ENCODE peak calls at places on chromosomes 6 and 20, in seven cellular contexts. C is GM23248, B is astrocyte of the cerebellum, Q is mammary epithelial cell, K is SJSA1, O is cardiac fibroblast, S is ovary. G is an unnamed sample.

GRCh38 chr20:59138114-59138602 is 25.5 kb upstream of the ZNF831 start:
- DNase-seq in C (no peak), B (no peak), Q (no peak), K (no peak), O (no peak), S (no peak), G (no peak)

GRCh38 chr6:43847741-43848630 is 78.0 kb downstream of the VEGFA start:
- DNase-seq in C (peak; percentile 43), B (no peak), Q (no peak), K (no peak), O (no peak), S (no peak), G (no peak)

GRCh38 chr6:33571637-33572316 is 8.3 kb downstream of the BAK1 start:
- DNase-seq in C (peak; percentile 13), B (no peak), Q (no peak), K (no peak), O (no peak), S (no peak), G (no peak)

GRCh38 chr20:5612476-5613291 is 137.5 kb upstream of the SHLD1 start:
- DNase-seq in C (peak; percentile 83), B (peak; percentile 29), Q (peak; percentile 30), K (no peak), O (peak; percentile 70), S (no peak), G (no peak)

GRCh38 chr6:63236398-63236817 is 25.1 kb downstream of the FKBP1C start:
- DNase-seq in C (no peak), B (no peak), Q (no peak), K (no peak), O (no peak), S (no peak), G (no peak)

GRCh38 chr6:160127270-160128124 is 5.9 kb downstream of the SLC22A1 start:
- DNase-seq in C (no peak), B (no peak), Q (no peak), K (no peak), O (no peak), S (no peak), G (no peak)

GRCh38 chr6:63504777-63505384 is 67.4 kb upstream of the LOC128125822 start:
- DNase-seq in C (peak; percentile 57), B (no peak), Q (no peak), K (no peak), O (no peak), S (no peak), G (no peak)

GRCh38 chr6:40848038-40848437 is 191.0 kb downstream of the UNC5CL start:
- DNase-seq in C (peak; percentile 80), B (no peak), Q (peak; percentile 55), K (no peak), O (no peak), S (no peak), G (no peak)

GRCh38 chr20:49979030-49979832 is 3.5 kb upstream of the SNAI1 start:
- DNase-seq in C (peak; percentile 52), B (no peak), Q (no peak), K (no peak), O (no peak), S (peak; percentile 63), G (peak; percentile 33)

GRCh38 chr20:62895539-62895938 is 30.8 kb downstream of the DIDO1 start:
- DNase-seq in C (no peak), B (no peak), Q (no peak), K (no peak), O (no peak), S (no peak), G (no peak)

GRCh38 chr6:5442319-5442718 is 181.0 kb downstream of the FARS2 start:
- DNase-seq in C (no peak), B (no peak), Q (no peak), K (no peak), O (no peak), S (no peak), G (no peak)

GRCh38 chr6:139439278-139439813 is 64.9 kb upstream of the CITED2 start:
- DNase-seq in C (peak; percentile 44), B (no peak), Q (peak; percentile 17), K (no peak), O (peak; percentile 32), S (no peak), G (no peak)

GRCh38 chr20:32649697-32650471 is 23.9 kb downstream of the C20orf203 start:
- DNase-seq in C (no peak), B (no peak), Q (no peak), K (no peak), O (no peak), S (no peak), G (no peak)

GRCh38 chr20:47336013-47336754 is 20.3 kb downstream of the ZMYND8 start:
- DNase-seq in C (peak; percentile 93), B (peak; percentile 77), Q (peak; percentile 83), K (peak; percentile 57), O (peak; percentile 90), S (peak; percentile 64), G (no peak)

GRCh38 chr20:51013577-51014330 is 9.2 kb downstream of the KCNG1 start:
- DNase-seq in C (no peak), B (no peak), Q (no peak), K (no peak), O (no peak), S (no peak), G (no peak)

GRCh38 chr6:33851959-33852358 is 48.2 kb upstream of the MLN start:
- DNase-seq in C (peak; percentile 49), B (no peak), Q (no peak), K (no peak), O (peak; percentile 35), S (no peak), G (peak; percentile 28)

GRCh38 chr6:7905416-7905815 is 5.2 kb downstream of the TXNDC5 start:
- DNase-seq in C (peak; percentile 36), B (no peak), Q (no peak), K (no peak), O (peak; percentile 46), S (no peak), G (no peak)

GRCh38 chr6:13113376-13113775 is 215.0 kb downstream of the TBC1D7 start:
- DNase-seq in C (no peak), B (no peak), Q (no peak), K (no peak), O (no peak), S (no peak), G (no peak)

GRCh38 chr6:30655743-30656094 is 8.8 kb downstream of the C6orf136 start:
- DNase-seq in C (no peak), B (no peak), Q (no peak), K (no peak), O (no peak), S (no peak), G (no peak)

GRCh38 chr6:126628125-126628524 is 288.2 kb downstream of the CENPW start:
- DNase-seq in C (no peak), B (no peak), Q (no peak), K (no peak), O (no peak), S (no peak), G (no peak)

GRCh38 chr6:163823577-163823976 is 409.1 kb downstream of the QKI start:
- DNase-seq in C (no peak), B (no peak), Q (no peak), K (no peak), O (no peak), S (no peak), G (no peak)

GRCh38 chr6:43990627-43991619 is 136.3 kb downstream of the MRPL14 start:
- DNase-seq in C (peak; percentile 55), B (no peak), Q (no peak), K (peak; percentile 89), O (peak; percentile 92), S (peak; percentile 35), G (no peak)

GRCh38 chr20:22374678-22375590 is 209.4 kb downstream of the FOXA2 start:
- DNase-seq in C (peak; percentile 34), B (no peak), Q (peak; percentile 68), K (no peak), O (peak; percentile 9), S (no peak), G (no peak)

DNA sequence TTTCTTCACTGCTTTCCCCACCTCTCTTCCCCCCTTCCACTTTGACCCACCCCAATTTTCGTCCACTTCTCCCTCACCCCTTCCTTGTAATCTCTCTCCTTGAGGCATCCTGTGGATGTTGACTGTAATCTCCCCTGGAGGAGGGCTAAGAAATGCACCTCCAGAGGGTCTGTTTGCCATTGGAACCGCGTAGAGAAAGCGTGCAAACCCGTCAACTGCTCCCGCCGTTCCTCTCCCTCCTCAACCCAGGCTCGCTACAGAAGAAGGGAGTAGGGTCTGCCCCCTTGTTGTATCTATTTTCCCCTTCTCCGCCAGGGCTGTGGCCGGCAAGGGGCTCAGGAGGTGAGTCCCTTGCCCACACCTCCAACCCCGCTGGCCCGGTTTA is 502 bp upstream of the HTR1E start:
- DNase-seq in C (no peak), B (no peak), Q (no peak), K (no peak), O (no peak), S (no peak), G (no peak)
- H3K4me3 ChIP-seq in C (peak overlapping the region; percentile 44), B (peak overlapping the region; percentile 30), Q (no peak overlapping the region), K (no peak overlapping the region), O (no peak overlapping the region), S (peak overlapping the region; percentile 48), G (no peak overlapping the region)

DNA sequence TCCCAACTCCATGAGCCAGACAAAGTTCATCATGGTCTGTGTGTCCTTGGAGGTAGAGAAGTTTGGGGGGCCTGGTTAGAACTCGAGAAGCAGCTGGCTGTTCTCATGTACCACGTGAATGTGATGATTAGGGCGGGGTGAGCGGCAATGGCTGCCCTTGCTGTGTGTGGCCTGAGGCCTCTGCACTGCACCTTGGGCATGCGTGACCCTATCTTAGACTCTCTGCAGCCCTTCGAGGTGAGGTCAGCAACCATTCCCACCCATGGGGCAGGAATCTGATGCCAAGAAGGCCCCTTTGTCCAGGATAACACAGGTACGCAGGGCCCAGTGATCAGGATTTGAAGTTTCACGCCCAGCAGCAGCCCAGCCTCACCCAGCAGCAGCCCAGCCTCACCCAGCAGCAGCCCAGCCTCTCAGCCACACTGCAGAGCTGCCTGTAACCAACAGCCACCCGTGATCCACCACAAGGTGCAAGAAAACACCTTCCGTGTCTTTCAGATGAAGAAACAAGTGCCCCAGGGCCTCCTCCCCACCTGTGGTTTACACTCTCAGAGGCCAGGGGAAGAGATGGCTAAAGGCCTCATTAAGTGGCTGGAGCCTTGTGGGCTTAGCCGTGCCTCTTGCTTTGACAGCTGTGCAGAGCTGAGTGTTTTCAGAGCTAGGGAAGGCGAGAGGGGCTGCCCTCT is 195.3 kb upstream of the CDH4 start:
- DNase-seq in C (no peak), B (no peak), Q (no peak), K (peak; percentile 23), O (no peak), S (no peak), G (no peak)
- H3K4me3 ChIP-seq in C (no peak overlapping the region), B (no peak overlapping the region), Q (no peak overlapping the region), K (no peak overlapping the region), O (no peak overlapping the region), S (no peak overlapping the region), G (no peak overlapping the region)

DNA sequence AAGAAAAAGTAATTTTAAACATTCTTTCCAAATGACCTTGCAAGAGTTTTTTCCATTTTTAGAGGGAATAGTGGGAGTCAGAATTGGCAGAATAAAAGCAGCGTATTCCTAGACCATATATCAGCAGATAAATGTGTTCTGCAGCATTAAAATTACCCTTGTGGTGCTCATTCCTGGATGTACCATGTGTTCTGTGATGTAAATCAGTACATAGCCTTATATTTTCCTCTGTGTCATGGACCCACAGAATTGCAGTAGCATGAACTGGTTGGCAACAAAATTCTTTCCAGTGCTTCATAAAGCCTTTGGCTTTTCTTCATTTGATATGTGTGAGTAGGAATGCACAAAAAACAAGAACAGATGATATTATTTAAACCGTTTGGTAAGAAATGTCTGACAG is 32.5 kb downstream of the ANKEF1 start:
- DNase-seq in C (peak; percentile 29), B (no peak), Q (no peak), K (no peak), O (no peak), S (no peak), G (no peak)
- H3K4me3 ChIP-seq in C (no peak overlapping the region), B (no peak overlapping the region), Q (no peak overlapping the region), K (no peak overlapping the region), O (no peak overlapping the region), S (no peak overlapping the region), G (no peak overlapping the region)

GRCh38 chr6:16496210-16496609 is 257.8 kb downstream of the GMPR start:
- DNase-seq in C (no peak), B (no peak), Q (no peak), K (no peak), O (no peak), S (no peak), G (no peak)
- H3K4me3 ChIP-seq in C (no peak overlapping the region), B (no peak overlapping the region), Q (no peak overlapping the region), K (no peak overlapping the region), O (no peak overlapping the region), S (no peak overlapping the region), G (no peak overlapping the region)

G was measured in Jurkat, Clone E6-1.